ENCODE peak calls at places on chromosomes 5 and 9, in nine cellular contexts. J is C1 segment of cervical spinal cord; E is fibroblast of the conjunctiva; W is psoas muscle; B is stimulated activated naive CD4-positive, alpha-beta T cell; F is stimulated activated CD4-positive, alpha-beta T cell treated with anti-CD3 and anti-CD28 coated beads, Interleukin-1b, Interleukin-23, amount 100 ng/mL, for 24 hours; H is KBM-7; C is B cell; P is kidney tubule cell. R is an unnamed sample.

GRCh38 chr9:22112870-22113846 is 104.1 kb upstream of the CDKN2B start:
- DNase-seq in P (no peak), J (no peak), E (no peak), H (no peak), B (no peak), F (no peak), W (no peak), C (no peak), R (no peak)

GRCh38 chr5:174843263-174844250 is 119.2 kb downstream of the MSX2 start:
- DNase-seq in W (no peak), P (no peak), E (peak), C (no peak), F (no peak), J (no peak), H (no peak), B (no peak), R (no peak)

GRCh38 chr5:153523196-153523595 is 32.7 kb downstream of the GRIA1 start:
- DNase-seq in F (no peak), C (no peak), B (no peak), E (no peak), H (no peak), P (peak), W (no peak), J (no peak), R (no peak)

GRCh38 chr5:68074048-68074632 is 141.4 kb upstream of the PIK3R1 start:
- DNase-seq in B (no peak), F (no peak), E (no peak), C (no peak), W (no peak), P (no peak), J (no peak), H (no peak), R (no peak)

GRCh38 chr9:102569436-102569835 is 425.7 kb upstream of the CYLC2 start:
- DNase-seq in E (no peak), W (no peak), H (no peak), J (no peak), P (no peak), B (no peak), F (no peak), C (no peak), R (no peak)

GRCh38 chr9:123406691-123407536 is 50.9 kb downstream of the CRB2 start:
- DNase-seq in H (no peak), B (no peak), J (no peak), E (no peak), W (no peak), C (no peak), P (no peak), F (no peak), R (no peak)

GRCh38 chr5:91049112-91049511 is 334.0 kb downstream of the ARRDC3 start:
- DNase-seq in W (no peak), E (no peak), F (no peak), P (no peak), J (no peak), C (no peak), H (no peak), B (no peak), R (no peak)

GRCh38 chr9:126499005-126499910 is 114.5 kb upstream of the LMX1B start:
- DNase-seq in F (no peak), B (peak), P (peak), J (no peak), H (peak), W (no peak), C (peak), E (no peak), R (peak)

GRCh38 chr5:17304282-17304681 is 86.9 kb downstream of the BASP1 start:
- DNase-seq in F (no peak), E (peak), B (no peak), W (no peak), H (no peak), C (no peak), J (no peak), P (no peak), R (no peak)

GRCh38 chr9:19689324-19690087 is 99.3 kb downstream of the SLC24A2 start:
- DNase-seq in W (no peak), H (no peak), P (no peak), J (no peak), B (no peak), E (no peak), C (no peak), F (no peak), R (no peak)

GRCh38 chr5:15183520-15183919 is 311.9 kb upstream of the ANKH start:
- DNase-seq in P (no peak), J (no peak), W (no peak), H (no peak), E (no peak), C (no peak), B (no peak), F (no peak), R (no peak)